ENCODE peak calls at places on chromosomes 3 and 15, in nine cellular contexts. E is effector memory CD4-positive, alpha-beta T cell; G is lower lobe of right lung; N is GOT3; X is endothelial cell; T is GM23248; B is activated CD4-positive, alpha-beta T cell treated with anti-CD3 and anti-CD28 coated beads, Interleukin-2, amount 10 ng/mL, durations not matched to agents 24 days and 14 days; K is kidney glomerular epithelial cell; M is glutamatergic neuron. W is an unnamed sample.

GRCh38 chr3:103083848-103084631 is 649.2 kb downstream of the ZPLD1 start:
- DNase-seq in E (no peak), G (no peak), N (no peak), X (no peak), T (no peak), B (no peak), K (no peak), M (no peak), W (no peak)

GRCh38 chr3:165622356-165622755 is 214.9 kb downstream of the BCHE start:
- DNase-seq in E (no peak), G (no peak), N (no peak), X (no peak), T (no peak), B (no peak), K (no peak), M (no peak), W (no peak)

GRCh38 chr15:70493787-70494514 is 269.4 kb downstream of the UACA start:
- DNase-seq in E (no peak), G (no peak), N (no peak), X (no peak), T (peak), B (peak), K (peak), M (no peak), W (no peak)

GRCh38 chr3:138042043-138042442 is 32.1 kb downstream of the CLDN18 start:
- DNase-seq in E (no peak), G (no peak), N (no peak), X (no peak), T (peak), B (no peak), K (no peak), M (no peak), W (no peak)

GRCh38 chr15:101167791-101168462 is 83.9 kb downstream of the CHSY1 start:
- DNase-seq in E (peak), G (peak), N (no peak), X (no peak), T (peak), B (peak), K (peak), M (no peak), W (no peak)

GRCh38 chr3:180680097-180680430 is 775 bp upstream of the CCDC39 start:
- DNase-seq in E (no peak), G (no peak), N (no peak), X (peak), T (peak), B (no peak), K (peak), M (no peak), W (no peak)

GRCh38 chr3:193842029-193842782 is 249.2 kb downstream of the OPA1 start:
- DNase-seq in E (no peak), G (no peak), N (no peak), X (no peak), T (no peak), B (no peak), K (no peak), M (no peak), W (no peak)

GRCh38 chr3:33884204-33884561 is 85.8 kb downstream of the PDCD6IP start:
- DNase-seq in E (no peak), G (no peak), N (no peak), X (no peak), T (peak), B (peak), K (no peak), M (no peak), W (no peak)

GRCh38 chr3:186469525-186469924 is 74.7 kb downstream of the CRYGS start:
- DNase-seq in E (no peak), G (no peak), N (no peak), X (no peak), T (no peak), B (no peak), K (no peak), M (no peak), W (no peak)

GRCh38 chr15:83248151-83248851 is 36.2 kb downstream of the BNC1 start:
- DNase-seq in E (no peak), G (no peak), N (no peak), X (peak), T (peak), B (peak), K (peak), M (no peak), W (peak)

GRCh38 chr15:73928971-73929627 is 2.8 kb downstream of the LOXL1 start:
- DNase-seq in E (no peak), G (peak), N (no peak), X (no peak), T (peak), B (no peak), K (no peak), M (peak), W (no peak)

GRCh38 chr3:124962403-124962940 is 27.9 kb upstream of the MUC13 start:
- DNase-seq in E (no peak), G (no peak), N (no peak), X (no peak), T (peak), B (no peak), K (no peak), M (no peak), W (no peak)

GRCh38 chr15:59531066-59531465 is 80.5 kb upstream of the GCNT3 start:
- DNase-seq in E (no peak), G (no peak), N (no peak), X (no peak), T (no peak), B (no peak), K (no peak), M (no peak), W (no peak)

GRCh38 chr3:147419062-147419701 is 10.0 kb downstream of the ZIC1 start:
- DNase-seq in E (no peak), G (no peak), N (no peak), X (peak), T (peak), B (no peak), K (no peak), M (peak), W (no peak)

GRCh38 chr3:194325424-194326165 is 25.5 kb downstream of the CPN2 start:
- DNase-seq in E (no peak), G (no peak), N (no peak), X (no peak), T (no peak), B (no peak), K (no peak), M (peak), W (no peak)

GRCh38 chr15:68114356-68114755 is 60.2 kb downstream of the PIAS1 start:
- DNase-seq in E (no peak), G (no peak), N (no peak), X (no peak), T (peak), B (no peak), K (no peak), M (no peak), W (peak)

GRCh38 chr15:85496551-85497545 is 116.4 kb downstream of the AKAP13 start:
- DNase-seq in E (no peak), G (no peak), N (no peak), X (no peak), T (no peak), B (no peak), K (no peak), M (no peak), W (no peak)

GRCh38 chr3:181056276-181056675 is 66.7 kb upstream of the DNAJC19 start:
- DNase-seq in E (no peak), G (no peak), N (no peak), X (no peak), T (no peak), B (no peak), K (no peak), M (no peak), W (no peak)

GRCh38 chr3:114525278-114525677 is 231.4 kb downstream of the TIGIT start:
- DNase-seq in E (no peak), G (no peak), N (no peak), X (no peak), T (peak), B (no peak), K (no peak), M (no peak), W (no peak)

GRCh38 chr3:172142074-172143059 is 103.0 kb downstream of the FNDC3B start:
- DNase-seq in E (no peak), G (no peak), N (no peak), X (no peak), T (peak), B (no peak), K (peak), M (no peak), W (peak)

GRCh38 chr3:113769551-113769950 is 22.7 kb downstream of the ATP6V1A start:
- DNase-seq in E (no peak), G (no peak), N (no peak), X (no peak), T (peak), B (no peak), K (no peak), M (no peak), W (no peak)

GRCh38 chr3:107431048-107431297 is 53.7 kb downstream of the CCDC54 start:
- DNase-seq in E (no peak), G (no peak), N (no peak), X (no peak), T (no peak), B (peak), K (no peak), M (no peak), W (peak)

GRCh38 chr15:90205886-90206285 is 4.8 kb downstream of the SEMA4B start:
- DNase-seq in E (no peak), G (no peak), N (no peak), X (no peak), T (no peak), B (no peak), K (no peak), M (no peak), W (no peak)